ENCODE peak calls at places on chromosomes 3 and 15, in eight cellular contexts. V, Q, W, A, E, M, U and F are unnamed samples.
A peak's percentile ranks its signal among the peaks of the same experiment; 100 is the strongest.

GRCh38 chr3:25448750-25449684 is 21.0 kb downstream of the RARB start:
- DNase-seq in U (no peak), A (no peak), V (no peak), Q (peak; percentile 92), E (peak; percentile 55), M (peak; percentile 84), W (peak; percentile 91), F (no peak)

GRCh38 chr3:171459942-171460225 is 321 bp downstream of the TNIK start:
- DNase-seq in A (peak; percentile 17), W (no peak), U (no peak), E (no peak), M (no peak), V (no peak), Q (no peak), F (no peak)

GRCh38 chr3:159757341-159758060 is 231.1 kb upstream of the IL12A start:
- DNase-seq in W (no peak), E (no peak), U (no peak), M (no peak), A (no peak), V (no peak), Q (peak; percentile 67), F (no peak)

GRCh38 chr3:50295553-50296166 is 3.4 kb upstream of the IFRD2 start:
- DNase-seq in M (no peak), Q (no peak), E (no peak), U (no peak), W (no peak), A (no peak), V (no peak), F (no peak)

GRCh38 chr15:87527416-87527815 is 729.1 kb downstream of the NTRK3 start:
- DNase-seq in Q (peak; percentile 73), V (no peak), U (no peak), A (no peak), M (no peak), W (no peak), E (no peak), F (no peak)

GRCh38 chr15:70269991-70270751 is 172.5 kb upstream of the TLE3 start:
- DNase-seq in A (no peak), W (no peak), E (no peak), U (no peak), Q (no peak), M (peak; percentile 75), V (no peak), F (no peak)

GRCh38 chr3:125011941-125012340 is 43.9 kb downstream of the HEG1 start:
- DNase-seq in A (no peak), V (no peak), E (no peak), M (no peak), U (no peak), Q (no peak), W (no peak), F (no peak)

GRCh38 chr15:100879046-100879445 is 585 bp upstream of the ALDH1A3 start:
- DNase-seq in M (peak; percentile 12), Q (no peak), W (no peak), A (peak; percentile 18), V (peak; percentile 21), E (no peak), U (no peak), F (no peak)

GRCh38 chr15:45855907-45856579 is 221.2 kb downstream of the SQOR start:
- DNase-seq in Q (peak; percentile 37), W (no peak), U (no peak), A (no peak), M (no peak), E (no peak), V (no peak), F (no peak)

GRCh38 chr15:88028024-88028423 is 228.5 kb downstream of the NTRK3 start:
- DNase-seq in Q (no peak), W (no peak), A (no peak), E (no peak), M (no peak), V (no peak), U (no peak), F (no peak)

GRCh38 chr15:80275946-80276345 is 23.9 kb upstream of the CTXND1 start:
- DNase-seq in A (no peak), Q (peak; percentile 93), U (no peak), M (peak; percentile 8), E (no peak), W (no peak), V (no peak), F (no peak)

GRCh38 chr3:141360888-141361598 is 7.3 kb upstream of the ZBTB38 start:
- DNase-seq in E (peak; percentile 40), V (no peak), M (peak; percentile 91), Q (peak; percentile 89), W (no peak), A (no peak), U (no peak), F (peak; percentile 49)

GRCh38 chr15:36887214-36888017 is 212.9 kb downstream of the MEIS2 start:
- DNase-seq in W (no peak), E (no peak), M (no peak), U (no peak), A (no peak), Q (peak; percentile 34), V (no peak), F (no peak)

GRCh38 chr15:31296304-31297220 is 30.1 kb upstream of the KLF13 start:
- DNase-seq in U (no peak), A (no peak), Q (peak; percentile 25), W (peak; percentile 84), E (peak; percentile 71), M (peak; percentile 24), V (peak; percentile 9), F (no peak)

GRCh38 chr3:140898340-140899180 is 43.1 kb upstream of the SLC25A36 start:
- DNase-seq in W (no peak), M (peak; percentile 72), Q (peak; percentile 70), V (no peak), U (no peak), A (peak; percentile 16), E (no peak), F (peak; percentile 28)

GRCh38 chr3:130601662-130602061 is 84.7 kb downstream of the COL6A6 start:
- DNase-seq in W (no peak), V (no peak), Q (peak; percentile 7), U (no peak), A (no peak), M (no peak), E (no peak), F (no peak)

GRCh38 chr3:59690886-59691285 is 641.1 kb upstream of the CFAP20DC start:
- DNase-seq in M (no peak), V (no peak), U (no peak), W (no peak), Q (no peak), E (no peak), A (no peak), F (no peak)

GRCh38 chr3:122234117-122234516 is 50.6 kb downstream of the CASR start:
- DNase-seq in Q (no peak), W (no peak), M (no peak), E (no peak), V (no peak), A (no peak), U (no peak), F (no peak)

GRCh38 chr3:84959470-84960380 is 936 bp downstream of the CADM2 start:
- DNase-seq in V (no peak), Q (no peak), W (no peak), A (peak; percentile 8), U (no peak), E (no peak), M (no peak), F (no peak)

GRCh38 chr3:27576171-27576570 is 92.0 kb upstream of the SLC4A7 start:
- DNase-seq in E (no peak), M (no peak), U (no peak), Q (no peak), A (no peak), V (no peak), W (no peak), F (no peak)

GRCh38 chr15:66785637-66786036 is 83.6 kb downstream of the SMAD6 start:
- DNase-seq in U (no peak), E (no peak), V (no peak), W (no peak), M (peak; percentile 40), A (no peak), Q (peak; percentile 60), F (no peak)

GRCh38 chr3:49554639-49555265 is 475 bp downstream of the BSN start:
- DNase-seq in A (peak; percentile 76), Q (no peak), E (peak; percentile 66), U (peak; percentile 84), M (peak; percentile 48), V (no peak), W (peak; percentile 86), F (no peak)

GRCh38 chr3:14647976-14648955 is 3.3 kb upstream of the CCDC174 start:
- DNase-seq in W (no peak), U (no peak), Q (no peak), V (no peak), A (no peak), M (peak; percentile 7), E (no peak), F (no peak)

GRCh38 chr15:27454281-27455060 is 483.5 kb downstream of the GABRG3 start:
- DNase-seq in A (no peak), V (no peak), U (no peak), M (peak; percentile 24), W (no peak), Q (peak; percentile 60), E (no peak), F (no peak)

GRCh38 chr3:183688869-183689268 is 8.7 kb upstream of the YEATS2 start:
- DNase-seq in A (no peak), U (no peak), Q (no peak), E (no peak), V (no peak), W (no peak), M (peak; percentile 28), F (no peak)

GRCh38 chr3:43451670-43452254 is 165.4 kb downstream of the SNRK start:
- DNase-seq in A (no peak), U (no peak), E (no peak), V (no peak), W (no peak), M (no peak), Q (no peak), F (no peak)

GRCh38 chr15:67937153-67937761 is 97.4 kb upstream of the RNU6-1 start:
- DNase-seq in W (no peak), U (no peak), M (no peak), A (no peak), V (no peak), E (no peak), Q (peak; percentile 28), F (no peak)

GRCh38 chr15:63256433-63256884 is 20.9 kb upstream of the APH1B start:
- DNase-seq in A (no peak), M (peak; percentile 79), Q (peak; percentile 87), V (no peak), E (no peak), W (no peak), U (no peak), F (no peak)

GRCh38 chr3:188153498-188153948 is 434 bp upstream of the LPP start:
- DNase-seq in W (peak; percentile 94), V (no peak), M (peak; percentile 96), U (no peak), Q (peak; percentile 96), E (peak; percentile 84), A (peak; percentile 78), F (no peak)

GRCh38 chr15:42084465-42085235 is 9.7 kb downstream of the PLA2G4D start:
- DNase-seq in A (peak; percentile 82), E (peak; percentile 72), M (peak; percentile 66), Q (peak; percentile 53), V (peak; percentile 70), U (peak; percentile 77), W (peak; percentile 92), F (peak; percentile 19)

GRCh38 chr3:47288966-47289910 is 6.5 kb downstream of the KLHL18 start:
- DNase-seq in V (no peak), M (peak; percentile 18), W (no peak), U (no peak), A (no peak), Q (no peak), E (no peak), F (no peak)

GRCh38 chr3:21654662-21655061 is 96.3 kb downstream of the ZNF385D start:
- DNase-seq in W (no peak), A (no peak), E (no peak), Q (no peak), V (no peak), M (peak; percentile 69), U (no peak), F (no peak)

GRCh38 chr15:85764304-85764633 is 30.5 kb downstream of the KLHL25 start:
- DNase-seq in U (no peak), V (no peak), M (no peak), A (no peak), W (peak; percentile 69), Q (no peak), E (no peak), F (no peak)

GRCh38 chr3:10520118-10520517 is 14.7 kb upstream of the ATP2B2 start:
- DNase-seq in V (no peak), Q (no peak), M (no peak), W (peak; percentile 64), E (no peak), U (peak; percentile 4), A (no peak), F (no peak)